ENCODE peak calls at places on chromosome 12, in six cellular contexts. H, F, U, E, M and V are unnamed samples.

GRCh38 chr12:122126342-122126635 is 47.7 kb downstream of the IL31 start:
- DNase-seq in E (no peak), U (no peak), H (no peak), F (no peak), M (no peak), V (no peak)

GRCh38 chr12:60148109-60148508 is 552.3 kb downstream of the SLC16A7 start:
- DNase-seq in U (no peak), F (no peak), H (no peak), E (no peak), M (peak), V (no peak)

GRCh38 chr12:116397148-116397547 is 119.7 kb upstream of the MED13L start:
- DNase-seq in F (no peak), M (no peak), H (no peak), U (no peak), E (no peak), V (no peak)

GRCh38 chr12:6838854-6839253 is 1.9 kb upstream of the GNB3 start:
- DNase-seq in M (no peak), H (no peak), F (no peak), E (no peak), U (no peak), V (no peak)

GRCh38 chr12:2960432-2960956 is 1.3 kb downstream of the TEAD4 start:
- DNase-seq in F (peak), H (no peak), E (no peak), U (no peak), M (peak), V (peak)

GRCh38 chr12:27840229-27840999 is 60.4 kb upstream of the MANSC4 start:
- DNase-seq in M (no peak), E (no peak), H (no peak), F (no peak), U (no peak), V (no peak)

GRCh38 chr12:93668919-93669418 is 8.2 kb upstream of the CRADD start:
- DNase-seq in E (no peak), F (no peak), M (no peak), U (no peak), H (peak), V (peak)

GRCh38 chr12:130017571-130018449 is 114.0 kb upstream of the TMEM132D start:
- DNase-seq in M (no peak), H (no peak), E (no peak), F (no peak), U (peak), V (no peak)

GRCh38 chr12:57462307-57463253 is 3.0 kb downstream of the GLI1 start:
- DNase-seq in U (peak), F (peak), E (peak), H (peak), M (peak), V (peak)

GRCh38 chr12:94100254-94100653 is 48.1 kb upstream of the PLXNC1 start:
- DNase-seq in F (no peak), H (no peak), E (no peak), U (no peak), M (peak), V (no peak)

GRCh38 chr12:58850826-58851225 is 69.5 kb downstream of the LRIG3 start:
- DNase-seq in M (no peak), U (no peak), H (no peak), E (no peak), F (no peak), V (no peak)

GRCh38 chr12:10384191-10384590 is 5.7 kb downstream of the KLRK1 start:
- DNase-seq in U (no peak), F (no peak), M (no peak), H (no peak), E (no peak), V (no peak)

GRCh38 chr12:132711169-132711843 is 664 bp downstream of the PGAM5 start:
- DNase-seq in F (peak), M (peak), U (peak), H (no peak), E (no peak), V (no peak)

GRCh38 chr12:16606936-16607335 is 974 bp upstream of the LMO3 start:
- DNase-seq in E (no peak), U (no peak), M (no peak), H (no peak), F (no peak), V (no peak)

GRCh38 chr12:15688838-15689237 is 100.3 kb downstream of the EPS8 start:
- DNase-seq in F (no peak), M (no peak), H (no peak), U (no peak), E (no peak), V (no peak)

GRCh38 chr12:19382111-19382526 is 57.2 kb upstream of the AEBP2 start:
- DNase-seq in U (no peak), H (peak), E (no peak), F (no peak), M (no peak), V (peak)

GRCh38 chr12:95815635-95816212 is 25.2 kb upstream of the NTN4 start:
- DNase-seq in F (no peak), E (no peak), M (peak), U (peak), H (no peak), V (peak)

GRCh38 chr12:54201001-54201794 is 12.4 kb upstream of the SMUG1 start:
- DNase-seq in H (no peak), E (no peak), U (peak), F (peak), M (peak), V (peak)

GRCh38 chr12:55686366-55687010 is 21.2 kb downstream of the ITGA7 start:
- DNase-seq in E (no peak), U (no peak), H (no peak), M (no peak), F (no peak), V (no peak)

GRCh38 chr12:79983492-79983891 is 48.6 kb upstream of the PPP1R12A start:
- DNase-seq in U (no peak), E (no peak), M (no peak), H (no peak), F (no peak), V (no peak)

GRCh38 chr12:132764231-132764630 is 2.6 kb upstream of the ANKLE2 start:
- DNase-seq in F (no peak), E (no peak), H (no peak), M (no peak), U (no peak), V (no peak)

GRCh38 chr12:6627598-6627997 is 8.2 kb downstream of the LPAR5 start:
- DNase-seq in U (no peak), F (no peak), E (no peak), M (peak), H (no peak), V (no peak)

GRCh38 chr12:83823386-83824045 is 1089.1 kb downstream of the SLC6A15 start:
- DNase-seq in E (peak), H (no peak), M (peak), U (peak), F (peak), V (peak)

GRCh38 chr12:87779858-87780498 is 249.2 kb downstream of the C12orf50 start:
- DNase-seq in U (no peak), E (no peak), M (no peak), F (no peak), H (no peak), V (no peak)

GRCh38 chr12:119988788-119989618 is at the start of gene BICDL1:
- DNase-seq in U (peak), E (peak), M (peak), H (peak), F (peak), V (peak)

GRCh38 chr12:128829870-128830504 is 6.2 kb upstream of the SLC15A4 start:
- DNase-seq in H (peak), U (no peak), F (no peak), M (no peak), E (no peak), V (no peak)

DNA sequence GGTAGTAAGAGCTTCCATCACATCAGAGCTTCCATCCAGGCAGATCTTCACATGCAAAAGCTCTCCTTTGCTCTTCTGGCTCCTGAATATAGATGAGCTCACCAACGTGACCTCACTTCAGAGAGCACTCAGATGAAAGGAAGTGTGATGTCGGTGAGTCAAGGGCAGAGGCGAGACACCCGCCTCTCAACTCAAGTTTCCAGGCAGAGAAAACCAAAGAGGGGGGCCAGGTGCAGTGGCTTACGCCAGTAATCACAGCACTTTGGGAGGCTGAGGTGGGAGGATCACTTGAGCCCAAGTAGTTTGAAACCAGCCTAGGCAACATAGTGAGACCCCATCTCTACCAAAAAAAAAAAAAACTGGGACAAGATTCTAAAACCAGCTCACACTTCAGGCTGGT is 126.9 kb downstream of the DUSP6 start:
- DNase-seq in F (no peak), M (no peak), H (no peak), U (no peak), E (no peak), V (no peak)
- H3K4me3 ChIP-seq in F (no peak), M (no peak), H (no peak), U (no peak), E (no peak), V (no peak)

DNA sequence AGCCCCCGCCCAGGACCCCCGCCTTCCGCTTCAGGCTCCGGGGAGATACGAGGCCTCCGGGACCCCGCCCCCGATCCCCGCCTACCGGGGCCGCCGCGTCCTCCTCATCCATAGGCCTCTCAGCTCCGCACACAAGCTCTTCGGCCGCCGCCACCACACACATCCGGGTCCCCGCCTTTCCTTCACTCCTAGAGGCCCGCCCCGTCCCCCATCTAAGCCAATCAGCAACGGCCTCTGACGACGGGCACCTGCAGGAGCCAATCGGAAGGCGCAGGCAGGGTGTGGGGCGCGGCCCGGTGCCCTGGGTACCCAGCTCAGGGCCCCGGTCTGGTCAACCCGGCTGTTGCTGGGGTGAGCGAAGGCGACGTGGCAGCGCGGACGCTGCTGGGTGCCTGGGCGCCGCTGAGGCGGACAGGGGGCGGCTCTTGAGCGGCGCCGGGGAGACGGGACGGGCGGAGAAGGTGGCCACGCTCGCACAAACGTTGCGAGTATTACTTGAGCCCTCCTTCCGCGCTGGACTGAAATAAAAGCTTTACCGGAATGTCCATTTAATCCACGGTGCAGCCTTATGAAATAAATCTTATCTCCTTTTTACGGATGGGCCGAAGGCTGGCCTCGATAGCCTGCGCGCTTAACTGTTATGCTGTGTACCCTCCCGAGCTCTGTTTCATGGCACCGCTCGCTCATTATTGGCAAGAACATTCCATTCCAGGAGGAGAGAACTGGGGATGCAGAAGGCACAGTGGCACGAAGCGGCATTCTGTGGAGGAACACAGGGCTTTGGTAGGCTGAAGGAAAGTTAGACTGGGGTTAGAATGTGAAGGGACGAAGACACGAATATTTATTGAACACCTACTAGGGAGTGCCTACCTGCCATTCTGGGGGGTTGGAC is at the start of gene SPRYD3:
- DNase-seq in H (peak), M (peak), E (peak), F (peak), U (peak), V (peak)
- TF ChIP-seq GABPA in H (no peak), M (peak), E (no peak), F (no peak), U (peak), V (peak)

GRCh38 chr12:76450690-76451089 is 102.5 kb upstream of the BBS10 start:
- DNase-seq in M (peak), H (no peak), F (no peak), U (no peak), E (no peak), V (no peak)

GRCh38 chr12:76451528-76451927 is 103.3 kb upstream of the BBS10 start:
- DNase-seq in M (no peak), U (no peak), E (no peak), F (no peak), H (no peak), V (peak)

GRCh38 chr12:76449572-76449971 is 101.4 kb upstream of the BBS10 start:
- DNase-seq in E (no peak), F (no peak), H (no peak), U (no peak), M (no peak), V (no peak)

GRCh38 chr12:76446090-76446489 is 97.9 kb upstream of the BBS10 start:
- DNase-seq in F (no peak), M (peak), H (no peak), E (no peak), U (no peak), V (no peak)

GRCh38 chr12:76449993-76450392 is 101.8 kb upstream of the BBS10 start:
- DNase-seq in M (no peak), U (no peak), F (no peak), H (no peak), E (no peak), V (no peak)
- H3K4me3 ChIP-seq in M (no peak), U (no peak), F (no peak), H (no peak), E (no peak), V (no peak)

GRCh38 chr12:9113296-9113986 is 2.3 kb downstream of the A2M start:
- DNase-seq in M (no peak), U (no peak), F (no peak), E (no peak), H (no peak), V (no peak)

GRCh38 chr12:9118161-9118560 is 2.4 kb upstream of the A2M start:
- DNase-seq in F (no peak), U (no peak), M (no peak), H (peak), E (peak), V (no peak)

GRCh38 chr12:9113987-9114309 is 1.8 kb downstream of the A2M start:
- DNase-seq in U (no peak), M (no peak), F (no peak), H (no peak), E (no peak), V (peak)

GRCh38 chr12:9114946-9115345 is 773 bp downstream of the A2M start:
- DNase-seq in E (peak), F (no peak), M (no peak), U (no peak), H (no peak), V (peak)

GRCh38 chr12:9115731-9116689 is at the start of gene A2M:
- DNase-seq in U (no peak), E (no peak), M (no peak), F (no peak), H (no peak), V (peak)
- TF ChIP-seq GABPA in U (no peak), E (no peak), M (no peak), F (no peak), H (no peak), V (peak)

GRCh38 chr12:124567673-124568373 is 411 bp upstream of the NCOR2 start:
- DNase-seq in U (peak), H (no peak), F (peak), E (peak), M (peak), V (peak)
- H3K4me3 ChIP-seq in U (peak), H (peak), F (peak), E (peak), M (peak), V (peak)

GRCh38 chr12:22014041-22014782 is 31.8 kb upstream of the CMAS start:
- DNase-seq in F (no peak), M (no peak), U (no peak), H (no peak), E (no peak), V (no peak)
- TF ChIP-seq GABPA in F (no peak), M (no peak), U (no peak), H (no peak), E (no peak), V (no peak)

DNA sequence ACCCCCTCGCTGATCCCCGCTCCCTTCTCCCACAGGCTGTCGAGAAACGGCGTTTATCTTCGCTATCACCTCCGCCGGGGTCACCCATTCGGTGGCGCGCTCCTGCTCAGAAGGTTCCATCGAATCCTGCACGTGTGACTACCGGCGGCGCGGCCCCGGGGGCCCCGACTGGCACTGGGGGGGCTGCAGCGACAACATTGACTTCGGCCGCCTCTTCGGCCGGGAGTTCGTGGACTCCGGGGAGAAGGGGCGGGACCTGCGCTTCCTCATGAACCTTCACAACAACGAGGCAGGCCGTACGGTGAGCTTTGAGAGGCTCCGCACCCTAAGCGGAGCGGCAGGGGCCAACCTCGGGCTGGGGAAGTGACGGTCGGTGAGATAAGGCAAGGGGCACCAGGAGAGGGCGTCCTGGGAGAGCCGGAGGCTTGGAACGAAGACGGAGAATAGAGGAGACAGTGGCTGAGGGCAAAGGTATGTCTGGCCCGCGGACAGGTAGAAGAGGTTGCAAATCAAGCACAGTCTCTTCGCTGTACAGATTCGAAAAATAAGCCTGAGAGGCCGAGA is 2.3 kb downstream of the WNT1 start:
- DNase-seq in H (no peak), F (peak), U (peak), M (no peak), E (no peak), V (no peak)
- H3K4me3 ChIP-seq in H (peak), F (peak), U (no peak), M (no peak), E (peak), V (peak)

DNA sequence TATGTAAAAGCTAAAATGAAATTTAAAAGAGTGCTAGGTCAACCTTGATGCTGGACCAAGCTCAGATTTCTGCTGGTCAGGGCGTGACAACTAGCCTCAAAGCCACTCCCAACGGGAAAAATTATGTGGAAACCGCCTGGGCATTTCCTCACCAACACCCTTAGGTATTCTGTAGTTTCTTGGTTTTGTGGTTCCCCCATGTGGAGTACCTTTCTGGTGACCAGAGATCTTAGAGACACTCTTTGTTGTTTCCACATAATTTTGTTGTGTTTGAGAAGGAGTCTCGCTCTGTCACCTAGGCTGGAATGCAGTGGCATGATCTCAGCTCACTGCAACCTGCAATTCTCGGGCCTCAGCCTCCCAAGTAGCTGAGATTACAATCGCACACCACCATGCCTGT is 119.9 kb downstream of the DENND5B start:
- DNase-seq in F (no peak), H (no peak), M (no peak), U (no peak), E (no peak), V (no peak)
- TF ChIP-seq GABPA in F (no peak), H (no peak), M (no peak), U (no peak), E (no peak), V (no peak)